ENCODE peak calls at places on chromosomes 3 and 15, in seven cellular contexts. One of them, this sample, is unnamed.
A peak's percentile ranks its signal among the peaks of the same experiment; 100 is the strongest.

GRCh38 chr3:99731499-99731898 is 86.2 kb upstream of the CMSS1 start:
- DNase-seq in ovary: no peak
- DNase-seq in LoVo: no peak
- DNase-seq in AG04450: no peak
- DNase-seq in fibroblast of the conjunctiva: no peak
- DNase-seq in HEK293T: no peak
- DNase-seq in iris pigment epithelial cell: no peak
- DNase-seq in this sample: no peak

GRCh38 chr3:8607285-8608040 is 37.1 kb downstream of the SSUH2 start:
- DNase-seq in ovary: peak; percentile 72
- DNase-seq in LoVo: no peak
- DNase-seq in AG04450: peak; percentile 37
- DNase-seq in fibroblast of the conjunctiva: peak; percentile 64
- DNase-seq in HEK293T: no peak
- DNase-seq in iris pigment epithelial cell: peak; percentile 81
- DNase-seq in this sample: peak; percentile 86

GRCh38 chr15:100691321-100691720 is 88.9 kb downstream of the ASB7 start:
- DNase-seq in ovary: no peak
- DNase-seq in LoVo: no peak
- DNase-seq in AG04450: no peak
- DNase-seq in fibroblast of the conjunctiva: no peak
- DNase-seq in HEK293T: no peak
- DNase-seq in iris pigment epithelial cell: no peak
- DNase-seq in this sample: no peak

GRCh38 chr3:46093327-46093932 is 66.1 kb upstream of the XCR1 start:
- DNase-seq in ovary: no peak
- DNase-seq in LoVo: no peak
- DNase-seq in AG04450: no peak
- DNase-seq in fibroblast of the conjunctiva: no peak
- DNase-seq in HEK293T: no peak
- DNase-seq in iris pigment epithelial cell: no peak
- DNase-seq in this sample: no peak

GRCh38 chr15:41634072-41634628 is 26.1 kb upstream of the MGA start:
- DNase-seq in ovary: no peak
- DNase-seq in LoVo: no peak
- DNase-seq in AG04450: no peak
- DNase-seq in fibroblast of the conjunctiva: no peak
- DNase-seq in HEK293T: no peak
- DNase-seq in iris pigment epithelial cell: no peak
- DNase-seq in this sample: no peak

GRCh38 chr3:144429719-144430121 is 458.1 kb downstream of the DIPK2A start:
- DNase-seq in ovary: no peak
- DNase-seq in LoVo: no peak
- DNase-seq in AG04450: no peak
- DNase-seq in fibroblast of the conjunctiva: no peak
- DNase-seq in HEK293T: no peak
- DNase-seq in iris pigment epithelial cell: no peak
- DNase-seq in this sample: no peak

GRCh38 chr3:56806407-56806806 is 4.7 kb upstream of the ARHGEF3 start:
- DNase-seq in ovary: no peak
- DNase-seq in LoVo: no peak
- DNase-seq in AG04450: no peak
- DNase-seq in fibroblast of the conjunctiva: no peak
- DNase-seq in HEK293T: no peak
- DNase-seq in iris pigment epithelial cell: no peak
- DNase-seq in this sample: no peak

GRCh38 chr3:122920986-122921385 is 106.6 kb downstream of the SEMA5B start:
- DNase-seq in ovary: no peak
- DNase-seq in LoVo: no peak
- DNase-seq in AG04450: no peak
- DNase-seq in fibroblast of the conjunctiva: no peak
- DNase-seq in HEK293T: no peak
- DNase-seq in iris pigment epithelial cell: no peak
- DNase-seq in this sample: no peak

GRCh38 chr15:52217186-52217585 is 26.0 kb upstream of the GNB5 start:
- DNase-seq in ovary: no peak
- DNase-seq in LoVo: no peak
- DNase-seq in AG04450: no peak
- DNase-seq in fibroblast of the conjunctiva: no peak
- DNase-seq in HEK293T: peak; percentile 8
- DNase-seq in iris pigment epithelial cell: no peak
- DNase-seq in this sample: peak; percentile 26

GRCh38 chr3:117102441-117102840 is 392.9 kb downstream of the TUSC7 start:
- DNase-seq in ovary: no peak
- DNase-seq in LoVo: no peak
- DNase-seq in AG04450: no peak
- DNase-seq in fibroblast of the conjunctiva: no peak
- DNase-seq in HEK293T: no peak
- DNase-seq in iris pigment epithelial cell: no peak
- DNase-seq in this sample: no peak

GRCh38 chr3:4680227-4680691 is 187.1 kb downstream of the ITPR1 start:
- DNase-seq in ovary: no peak
- DNase-seq in LoVo: no peak
- DNase-seq in AG04450: no peak
- DNase-seq in fibroblast of the conjunctiva: peak; percentile 14
- DNase-seq in HEK293T: no peak
- DNase-seq in iris pigment epithelial cell: peak; percentile 55
- DNase-seq in this sample: peak; percentile 50

GRCh38 chr15:71632571-71633195 is 177.7 kb upstream of the NR2E3 start:
- DNase-seq in ovary: no peak
- DNase-seq in LoVo: no peak
- DNase-seq in AG04450: no peak
- DNase-seq in fibroblast of the conjunctiva: peak; percentile 35
- DNase-seq in HEK293T: no peak
- DNase-seq in iris pigment epithelial cell: no peak
- DNase-seq in this sample: peak; percentile 36

GRCh38 chr3:64392001-64392400 is 166.7 kb upstream of the PRICKLE2 start:
- DNase-seq in ovary: no peak
- DNase-seq in LoVo: no peak
- DNase-seq in AG04450: no peak
- DNase-seq in fibroblast of the conjunctiva: no peak
- DNase-seq in HEK293T: no peak
- DNase-seq in iris pigment epithelial cell: no peak
- DNase-seq in this sample: no peak

GRCh38 chr15:75923756-75924155 is 20.1 kb downstream of the FBXO22 start:
- DNase-seq in ovary: no peak
- DNase-seq in LoVo: no peak
- DNase-seq in AG04450: no peak
- DNase-seq in fibroblast of the conjunctiva: no peak
- DNase-seq in HEK293T: no peak
- DNase-seq in iris pigment epithelial cell: no peak
- DNase-seq in this sample: no peak

GRCh38 chr3:52364322-52364721 is 48.2 kb downstream of the DNAH1 start:
- DNase-seq in ovary: no peak
- DNase-seq in LoVo: no peak
- DNase-seq in AG04450: no peak
- DNase-seq in fibroblast of the conjunctiva: no peak
- DNase-seq in HEK293T: no peak
- DNase-seq in iris pigment epithelial cell: no peak
- DNase-seq in this sample: no peak

GRCh38 chr3:56494679-56495322 is 26.5 kb upstream of the ERC2 start:
- DNase-seq in ovary: peak; percentile 79
- DNase-seq in LoVo: peak; percentile 87
- DNase-seq in AG04450: peak; percentile 58
- DNase-seq in fibroblast of the conjunctiva: peak; percentile 72
- DNase-seq in HEK293T: peak; percentile 84
- DNase-seq in iris pigment epithelial cell: peak; percentile 77
- DNase-seq in this sample: peak; percentile 98

GRCh38 chr15:92655178-92655995 is at the start of gene FAM174B:
- DNase-seq in ovary: peak; percentile 46
- DNase-seq in LoVo: no peak
- DNase-seq in AG04450: no peak
- DNase-seq in fibroblast of the conjunctiva: no peak
- DNase-seq in HEK293T: peak; percentile 67
- DNase-seq in iris pigment epithelial cell: peak; percentile 6
- DNase-seq in this sample: peak; percentile 84

GRCh38 chr15:22850055-22850454 is 11.6 kb downstream of the NIPA2 start:
- DNase-seq in ovary: no peak
- DNase-seq in LoVo: no peak
- DNase-seq in AG04450: no peak
- DNase-seq in fibroblast of the conjunctiva: no peak
- DNase-seq in HEK293T: no peak
- DNase-seq in iris pigment epithelial cell: peak; percentile 76
- DNase-seq in this sample: no peak

GRCh38 chr3:24145981-24146822 is 201.1 kb downstream of the NR1D2 start:
- DNase-seq in ovary: no peak
- DNase-seq in LoVo: peak; percentile 11
- DNase-seq in AG04450: peak; percentile 33
- DNase-seq in fibroblast of the conjunctiva: peak; percentile 89
- DNase-seq in HEK293T: no peak
- DNase-seq in iris pigment epithelial cell: peak; percentile 96
- DNase-seq in this sample: no peak

This sample was measured in left kidney.